ENCODE peak calls at places on chromosomes 16 and 17, in six cellular contexts. U is upper lobe of right lung, A is cardiac fibroblast, N is IMR-90, G is A673, H is psoas muscle. V is an unnamed sample.

GRCh38 chr16:4309833-4310266 is 6.0 kb upstream of the GLIS2 start:
- DNase-seq in U (peak; percentile 86), A (peak; percentile 62), N (peak; percentile 93), G (peak; percentile 48), H (peak; percentile 37), V (peak; percentile 81)

GRCh38 chr17:49573510-49574282 is 2.0 kb upstream of the NXPH3 start:
- DNase-seq in U (peak; percentile 59), A (no peak), N (no peak), G (no peak), H (no peak), V (no peak)

GRCh38 chr17:55063857-55064485 is 95.4 kb downstream of the STXBP4 start:
- DNase-seq in U (no peak), A (no peak), N (no peak), G (no peak), H (no peak), V (no peak)

GRCh38 chr16:4981473-4981872 is 23.3 kb downstream of the SEC14L5 start:
- DNase-seq in U (no peak), A (no peak), N (no peak), G (no peak), H (no peak), V (no peak)

GRCh38 chr17:42608692-42609181 is 437 bp downstream of the RETREG3 start:
- DNase-seq in U (no peak), A (peak; percentile 5), N (no peak), G (no peak), H (no peak), V (peak; percentile 29)

GRCh38 chr16:75029854-75030253 is 31.0 kb downstream of the ZNRF1 start:
- DNase-seq in U (no peak), A (peak; percentile 23), N (peak; percentile 84), G (no peak), H (no peak), V (no peak)

GRCh38 chr17:39927928-39928867 is 666 bp downstream of the LRRC3C start:
- DNase-seq in U (peak; percentile 82), A (no peak), N (no peak), G (no peak), H (peak; percentile 59), V (peak; percentile 28)

GRCh38 chr16:78817442-78817829 is 718.0 kb downstream of the WWOX start:
- DNase-seq in U (no peak), A (no peak), N (no peak), G (no peak), H (no peak), V (no peak)

GRCh38 chr16:81224836-81225235 is 13.7 kb upstream of the BCO1 start:
- DNase-seq in U (no peak), A (no peak), N (no peak), G (no peak), H (no peak), V (no peak)

GRCh38 chr16:14029658-14030057 is 41.5 kb upstream of the MRTFB start:
- DNase-seq in U (no peak), A (no peak), N (no peak), G (no peak), H (no peak), V (no peak)

GRCh38 chr16:71626858-71627213 is 852 bp downstream of the MARVELD3 start:
- DNase-seq in U (peak; percentile 77), A (no peak), N (no peak), G (no peak), H (no peak), V (no peak)

GRCh38 chr17:52025231-52025630 is 133.3 kb downstream of the CA10 start:
- DNase-seq in U (no peak), A (no peak), N (no peak), G (no peak), H (no peak), V (no peak)

GRCh38 chr17:2776589-2777241 is 19.5 kb upstream of the RAP1GAP2 start:
- DNase-seq in U (no peak), A (no peak), N (no peak), G (no peak), H (no peak), V (no peak)

GRCh38 chr17:67717624-67718324 is at the start of gene NOL11:
- DNase-seq in U (peak; percentile 99), A (peak; percentile 99), N (peak; percentile 98), G (peak; percentile 99), H (peak; percentile 99), V (peak; percentile 100)

GRCh38 chr16:70478169-70478568 is 23.8 kb downstream of the FCSK start:
- DNase-seq in U (no peak), A (no peak), N (no peak), G (no peak), H (no peak), V (no peak)

GRCh38 chr16:55465077-55465896 is 13.7 kb upstream of the MMP2 start:
- DNase-seq in U (peak; percentile 91), A (peak; percentile 89), N (peak; percentile 79), G (peak; percentile 86), H (peak; percentile 86), V (peak; percentile 87)
- TF ChIP-seq CTCF in U (peak; percentile 100), A (peak; percentile 97), N (peak; percentile 100), G (peak; percentile 100), H (peak; percentile 100), V (peak; percentile 99)

GRCh38 chr17:80262775-80263244 is 2.2 kb downstream of the RNF213 start:
- DNase-seq in U (peak; percentile 65), A (no peak), N (no peak), G (no peak), H (no peak), V (no peak)

GRCh38 chr17:80264793-80265075 is 4.1 kb downstream of the RNF213 start:
- DNase-seq in U (no peak), A (no peak), N (no peak), G (no peak), H (no peak), V (no peak)

GRCh38 chr17:80265205-80266068 is 4.8 kb downstream of the RNF213 start:
- DNase-seq in U (peak; percentile 71), A (no peak), N (no peak), G (no peak), H (no peak), V (peak; percentile 95)

GRCh38 chr17:80263253-80264047 is 2.8 kb downstream of the RNF213 start:
- DNase-seq in U (peak; percentile 87), A (peak; percentile 89), N (peak; percentile 89), G (peak; percentile 93), H (peak; percentile 78), V (peak; percentile 98)

GRCh38 chr17:80264048-80264792 is 3.6 kb downstream of the RNF213 start:
- DNase-seq in U (peak; percentile 78), A (no peak), N (no peak), G (no peak), H (no peak), V (peak; percentile 80)
- H3K4me3 ChIP-seq in U (peak overlapping the region; percentile 61), A (peak overlapping the region; percentile 38), N (no peak overlapping the region), G (peak overlapping the region; percentile 8), H (peak overlapping the region; percentile 96), V (peak overlapping the region; percentile 98)

GRCh38 chr16:56588781-56589140 is 567 bp upstream of the MT3 start:
- DNase-seq in U (no peak), A (no peak), N (no peak), G (no peak), H (no peak), V (no peak)

GRCh38 chr16:56591377-56592060 is 2.2 kb downstream of the MT3 start:
- DNase-seq in U (no peak), A (no peak), N (no peak), G (no peak), H (no peak), V (no peak)

GRCh38 chr16:56594292-56594619 is 4.9 kb downstream of the MT3 start:
- DNase-seq in U (no peak), A (no peak), N (no peak), G (no peak), H (no peak), V (no peak)

GRCh38 chr16:56593573-56594291 is 4.4 kb downstream of the MT3 start:
- DNase-seq in U (no peak), A (no peak), N (no peak), G (no peak), H (no peak), V (no peak)

DNA sequence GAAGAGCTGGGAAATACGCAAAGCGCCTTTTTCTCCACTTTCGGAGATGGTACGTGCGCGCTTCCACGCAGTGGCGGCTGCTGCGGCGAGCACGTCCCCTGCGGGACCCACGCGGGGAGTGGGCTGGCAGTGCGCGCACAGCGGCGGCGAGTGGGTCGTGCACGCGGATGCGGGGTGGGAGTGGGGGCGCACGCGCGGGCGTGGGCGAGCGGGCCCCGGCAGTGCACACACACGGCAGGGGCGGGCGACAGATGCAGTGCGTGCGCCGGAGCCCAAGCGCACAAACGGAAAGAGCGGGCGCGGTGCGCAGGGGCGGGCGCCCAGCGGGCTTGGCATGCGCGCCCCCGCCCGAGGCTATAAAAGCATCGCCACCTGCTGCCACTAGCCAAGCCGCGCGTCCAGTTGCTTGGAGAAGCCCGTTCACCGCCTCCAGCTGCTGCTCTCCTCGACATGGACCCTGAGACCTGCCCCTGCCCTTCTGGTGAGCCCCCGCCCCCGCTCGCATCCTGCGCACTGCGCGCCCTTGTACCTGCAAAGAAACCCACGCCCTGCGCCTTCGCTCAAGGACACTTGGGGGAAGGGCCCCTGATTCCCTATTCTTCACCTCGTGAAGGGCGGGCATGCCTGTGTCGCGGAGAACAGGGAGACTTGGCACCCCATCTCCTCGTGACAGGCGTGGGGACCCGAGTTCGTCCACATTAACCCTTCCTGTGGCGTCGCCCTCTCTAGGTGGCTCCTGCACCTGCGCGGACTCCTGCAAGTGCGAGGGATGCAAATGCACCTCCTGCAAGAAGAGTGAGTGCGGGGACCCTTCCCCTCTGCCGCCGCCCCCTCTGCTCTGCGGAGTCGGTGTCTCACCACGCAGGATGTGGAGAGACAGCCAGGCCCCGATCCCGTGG is at the start of gene MT3:
- DNase-seq in U (no peak), A (no peak), N (no peak), G (peak; percentile 49), H (peak; percentile 39), V (no peak)
- TF ChIP-seq CTCF in U (no peak), A (no peak), N (no peak), G (no peak), H (no peak), V (no peak)

GRCh38 chr16:54937673-54938350 is 7.1 kb downstream of the IRX5 start:
- DNase-seq in U (peak; percentile 69), A (no peak), N (no peak), G (no peak), H (no peak), V (no peak)

GRCh38 chr16:54938351-54939346 is 8.0 kb downstream of the IRX5 start:
- DNase-seq in U (peak; percentile 75), A (peak; percentile 26), N (no peak), G (peak; percentile 47), H (no peak), V (no peak)

GRCh38 chr16:54936086-54936978 is 5.7 kb downstream of the IRX5 start:
- DNase-seq in U (no peak), A (peak; percentile 32), N (no peak), G (no peak), H (no peak), V (no peak)

GRCh38 chr16:54935411-54936085 is 4.9 kb downstream of the IRX5 start:
- DNase-seq in U (no peak), A (no peak), N (no peak), G (no peak), H (no peak), V (no peak)

DNA sequence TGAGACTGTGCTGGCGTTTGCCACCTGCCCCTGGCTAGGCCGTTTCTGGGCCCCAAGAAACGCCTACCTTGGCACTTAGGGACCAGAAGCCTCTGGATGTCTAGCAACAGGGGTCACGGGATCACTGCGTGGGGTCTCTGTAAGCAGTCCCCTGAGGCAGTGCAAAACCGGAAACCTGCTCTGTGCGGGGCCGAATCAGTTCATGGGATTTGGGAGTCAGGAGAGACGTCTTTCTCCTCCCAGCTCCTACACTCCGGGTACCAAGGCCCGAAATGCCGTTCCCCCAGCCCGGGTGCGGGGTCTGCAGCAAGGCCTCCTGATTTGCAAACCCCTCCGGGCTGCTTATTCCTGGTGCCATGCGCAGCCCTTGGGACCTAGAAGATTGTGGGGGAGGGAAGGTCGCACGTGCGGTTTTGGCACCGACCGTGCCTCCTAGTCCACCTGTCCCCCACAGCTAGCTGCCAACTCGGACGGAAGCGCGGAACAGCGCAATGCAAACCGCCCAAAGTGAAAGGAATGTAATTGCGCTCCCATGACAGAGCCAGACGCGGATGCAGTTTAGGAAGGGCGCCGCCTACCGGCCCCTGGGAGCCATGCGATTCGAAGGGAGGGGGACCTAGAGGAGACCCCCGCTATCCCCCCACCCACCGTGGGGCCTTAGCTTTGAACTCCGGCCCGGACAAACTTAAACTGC is 6.5 kb downstream of the IRX5 start:
- DNase-seq in U (peak; percentile 90), A (peak; percentile 47), N (no peak), G (no peak), H (no peak), V (no peak)
- H3K4me3 ChIP-seq in U (peak overlapping the region; percentile 67), A (peak overlapping the region; percentile 45), N (no peak overlapping the region), G (no peak overlapping the region), H (peak overlapping the region; percentile 89), V (no peak overlapping the region)